ENCODE peak calls at places on chromosomes 12 and 14, in seven cellular contexts. B is Karpas-422, A is IMR-90, P is H1, J is mammary epithelial cell, U is neural progenitor cell, R is GM23248. N is an unnamed sample. For H4K20me1 and H3K27me3, the result is how much of the 10 kb centered on the place peaks cover.

GRCh38 chr14:103402700-103403099 is 17.5 kb downstream of the MARK3 start:
- DNase-seq in B (no peak), A (peak), P (no peak), J (no peak), U (no peak), R (peak), N (no peak)

GRCh38 chr14:102541771-102542170 is 32.2 kb upstream of the ANKRD9 start:
- DNase-seq in B (no peak), A (no peak), P (no peak), J (no peak), U (peak), R (no peak), N (peak)

GRCh38 chr12:52364061-52364460 is 3.2 kb downstream of the KRT85 start:
- DNase-seq in B (no peak), A (no peak), P (no peak), J (no peak), U (no peak), R (no peak), N (no peak)

GRCh38 chr12:13091831-13092230 is 11.6 kb downstream of the GSG1 start:
- DNase-seq in B (no peak), A (no peak), P (no peak), J (no peak), U (no peak), R (no peak), N (peak)

GRCh38 chr12:24360907-24361306 is 411.4 kb upstream of the SOX5 start:
- DNase-seq in B (no peak), A (peak), P (no peak), J (no peak), U (no peak), R (no peak), N (no peak)

GRCh38 chr12:131828671-131829350 is 618 bp downstream of the MMP17 start:
- DNase-seq in B (no peak), A (no peak), P (no peak), J (peak), U (peak), R (peak), N (peak)

GRCh38 chr12:42705863-42706262 is 116.3 kb upstream of the PRICKLE1 start:
- DNase-seq in B (no peak), A (peak), P (no peak), J (peak), U (peak), R (peak), N (peak)

GRCh38 chr14:76081642-76082041 is 70.1 kb upstream of the GPATCH2L start:
- DNase-seq in B (no peak), A (no peak), P (no peak), J (no peak), U (no peak), R (no peak), N (no peak)

GRCh38 chr14:104280902-104281767 is 142.7 kb downstream of the KIF26A start:
- DNase-seq in B (no peak), A (no peak), P (no peak), J (no peak), U (peak), R (no peak), N (no peak)

GRCh38 chr14:93207468-93208308 is 632 bp downstream of the UBR7 start:
- DNase-seq in B (peak), A (peak), P (no peak), J (peak), U (peak), R (peak), N (peak)

GRCh38 chr12:132178801-132179401 is 34.6 kb downstream of the NOC4L start:
- DNase-seq in B (peak), A (no peak), P (no peak), J (no peak), U (peak), R (no peak), N (no peak)

GRCh38 chr12:46788247-46788887 is 37.4 kb downstream of the SLC38A4 start:
- DNase-seq in B (no peak), A (peak), P (no peak), J (peak), U (no peak), R (no peak), N (no peak)

GRCh38 chr14:28785096-28785952 is 18.7 kb downstream of the FOXG1 start:
- DNase-seq in B (no peak), A (peak), P (no peak), J (no peak), U (peak), R (peak), N (peak)

GRCh38 chr14:51547260-51547659 is 104.5 kb upstream of the FRMD6 start:
- DNase-seq in B (no peak), A (peak), P (no peak), J (peak), U (no peak), R (peak), N (peak)

GRCh38 chr14:96256420-96256819 is 410 bp downstream of the BDKRB1 start:
- DNase-seq in B (no peak), A (peak), P (no peak), J (peak), U (no peak), R (peak), N (no peak)

GRCh38 chr12:12671850-12672660 is 23.9 kb downstream of the GPR19 start:
- DNase-seq in B (no peak), A (peak), P (no peak), J (peak), U (no peak), R (peak), N (no peak)

GRCh38 chr12:47747115-47747514 is 11.6 kb downstream of the RAPGEF3 start:
- DNase-seq in B (peak), A (no peak), P (no peak), J (no peak), U (no peak), R (no peak), N (no peak)

GRCh38 chr12:73486256-73486655 is 1051.4 kb upstream of the ATXN7L3B start:
- DNase-seq in B (no peak), A (no peak), P (no peak), J (no peak), U (no peak), R (no peak), N (no peak)

GRCh38 chr14:105880616-105881015 is 354.2 kb downstream of the TMEM121 start:
- DNase-seq in B (no peak), A (no peak), P (no peak), J (no peak), U (no peak), R (no peak), N (no peak)

GRCh38 chr12:95940514-95940913 is 1.9 kb downstream of the CCDC38 start:
- DNase-seq in B (no peak), A (no peak), P (no peak), J (no peak), U (no peak), R (no peak), N (no peak)

GRCh38 chr12:124857921-124858461 is 5.7 kb downstream of the SCARB1 start:
- DNase-seq in B (no peak), A (no peak), P (no peak), J (no peak), U (no peak), R (no peak), N (no peak)

GRCh38 chr12:102513739-102514138 is 33.4 kb upstream of the IGF1 start:
- DNase-seq in B (no peak), A (peak), P (no peak), J (no peak), U (no peak), R (peak), N (no peak)

GRCh38 chr14:67622675-67623074 is 3.0 kb downstream of the ARG2 start:
- DNase-seq in B (no peak), A (peak), P (no peak), J (peak), U (peak), R (peak), N (peak)

GRCh38 chr12:5521456-5522325 is 89.8 kb downstream of the NTF3 start:
- DNase-seq in B (no peak), A (no peak), P (no peak), J (no peak), U (no peak), R (no peak), N (no peak)

GRCh38 chr12:110366474-110367208 is 36.9 kb downstream of the ANAPC7 start:
- DNase-seq in B (no peak), A (no peak), P (no peak), J (no peak), U (no peak), R (no peak), N (no peak)

GRCh38 chr12:98725481-98726247 is 80.6 kb downstream of the APAF1 start:
- DNase-seq in B (peak), A (peak), P (no peak), J (peak), U (peak), R (peak), N (peak)

GRCh38 chr12:89889051-89889450 is 180.4 kb upstream of the ATP2B1 start:
- DNase-seq in B (no peak), A (peak), P (no peak), J (peak), U (no peak), R (peak), N (no peak)

GRCh38 chr12:93740721-93741120 is 63.5 kb downstream of the CRADD start:
- DNase-seq in B (no peak), A (peak), P (no peak), J (no peak), U (no peak), R (peak), N (no peak)

GRCh38 chr12:1646908-1647669 is 18.1 kb downstream of the WNT5B start:
- DNase-seq in B (no peak), A (no peak), P (no peak), J (no peak), U (no peak), R (no peak), N (no peak)

GRCh38 chr14:38044710-38045109 is 163.0 kb upstream of the SSTR1 start:
- DNase-seq in B (no peak), A (no peak), P (no peak), J (no peak), U (no peak), R (no peak), N (no peak)

GRCh38 chr12:52789637-52790426 is 6.1 kb downstream of the KRT3 start:
- DNase-seq in B (no peak), A (no peak), P (no peak), J (no peak), U (no peak), R (peak), N (no peak)

GRCh38 chr12:110680032-110680431 is 8.9 kb downstream of the HVCN1 start:
- DNase-seq in B (no peak), A (no peak), P (no peak), J (peak), U (no peak), R (no peak), N (no peak)

GRCh38 chr14:73776194-73776537 is 62.0 kb upstream of the PNMA1 start:
- DNase-seq in B (no peak), A (no peak), P (no peak), J (no peak), U (no peak), R (peak), N (no peak)

GRCh38 chr14:61511558-61511924 is 183.8 kb upstream of the HIF1A start:
- DNase-seq in B (no peak), A (no peak), P (no peak), J (peak), U (no peak), R (no peak), N (no peak)

GRCh38 chr14:38145142-38145541 is 62.6 kb upstream of the SSTR1 start:
- DNase-seq in B (no peak), A (no peak), P (no peak), J (no peak), U (no peak), R (no peak), N (no peak)

GRCh38 chr12:110005319-110005973 is 6.2 kb downstream of the ANKRD13A start:
- DNase-seq in B (peak), A (no peak), P (no peak), J (no peak), U (no peak), R (no peak), N (no peak)

GRCh38 chr12:9943244-9943643 is 11.1 kb upstream of the CLEC2A start:
- DNase-seq in B (no peak), A (no peak), P (no peak), J (no peak), U (no peak), R (no peak), N (no peak)

GRCh38 chr14:50000215-50001145 is 107.6 kb downstream of the ARF6 start:
- DNase-seq in B (peak), A (peak), P (no peak), J (peak), U (peak), R (peak), N (peak)

GRCh38 chr12:59085680-59086079 is 165.4 kb upstream of the LRIG3 start:
- DNase-seq in B (no peak), A (no peak), P (no peak), J (no peak), U (no peak), R (peak), N (no peak)

GRCh38 chr12:64663019-64663418 is 52.7 kb downstream of the RASSF3 start:
- DNase-seq in B (no peak), A (no peak), P (no peak), J (peak), U (no peak), R (no peak), N (no peak)
- H4K20me1 ChIP-seq in B (under half), A (half or more), P (under half), J (under half), U (under half), R (under half), N (under half)

DNA sequence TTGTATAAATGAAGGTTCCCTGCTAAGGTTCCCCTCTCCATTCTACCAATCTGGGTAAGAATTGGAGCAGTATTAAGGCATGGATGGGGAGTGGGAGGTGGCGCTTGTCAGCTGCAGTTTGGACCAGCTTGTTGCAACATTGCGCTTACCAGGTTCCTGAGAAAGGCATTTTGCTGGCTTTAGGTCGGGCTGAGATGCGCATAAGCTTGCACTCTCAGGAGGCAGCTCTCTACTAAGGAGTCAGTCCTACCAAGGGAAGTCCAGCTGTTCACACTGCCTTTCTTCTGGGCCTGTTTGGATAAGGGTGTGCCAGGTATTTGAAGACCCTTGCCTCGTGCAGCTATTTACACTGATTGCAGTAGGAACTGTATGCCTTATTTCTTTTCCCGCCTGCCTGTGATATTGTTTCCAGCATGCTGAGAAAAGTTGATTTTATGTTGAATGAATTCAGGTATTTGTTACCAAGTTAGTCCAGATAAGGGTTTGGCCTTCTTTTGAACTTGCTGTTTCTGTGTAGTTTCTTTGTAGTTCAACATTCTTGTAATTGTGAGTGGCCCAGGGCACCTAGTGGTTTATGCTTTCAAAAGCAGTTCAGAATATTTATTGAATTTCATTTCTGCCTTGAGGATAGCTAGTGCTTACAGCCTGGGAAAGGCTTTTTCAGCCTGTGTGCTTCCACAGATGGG is 2.6 kb downstream of the MLEC start:
- DNase-seq in B (no peak), A (no peak), P (no peak), J (no peak), U (no peak), R (no peak), N (no peak)
- H3K27me3 ChIP-seq in B (under half), A (under half), P (under half), J (under half), U (under half), R (under half), N (under half)

DNA sequence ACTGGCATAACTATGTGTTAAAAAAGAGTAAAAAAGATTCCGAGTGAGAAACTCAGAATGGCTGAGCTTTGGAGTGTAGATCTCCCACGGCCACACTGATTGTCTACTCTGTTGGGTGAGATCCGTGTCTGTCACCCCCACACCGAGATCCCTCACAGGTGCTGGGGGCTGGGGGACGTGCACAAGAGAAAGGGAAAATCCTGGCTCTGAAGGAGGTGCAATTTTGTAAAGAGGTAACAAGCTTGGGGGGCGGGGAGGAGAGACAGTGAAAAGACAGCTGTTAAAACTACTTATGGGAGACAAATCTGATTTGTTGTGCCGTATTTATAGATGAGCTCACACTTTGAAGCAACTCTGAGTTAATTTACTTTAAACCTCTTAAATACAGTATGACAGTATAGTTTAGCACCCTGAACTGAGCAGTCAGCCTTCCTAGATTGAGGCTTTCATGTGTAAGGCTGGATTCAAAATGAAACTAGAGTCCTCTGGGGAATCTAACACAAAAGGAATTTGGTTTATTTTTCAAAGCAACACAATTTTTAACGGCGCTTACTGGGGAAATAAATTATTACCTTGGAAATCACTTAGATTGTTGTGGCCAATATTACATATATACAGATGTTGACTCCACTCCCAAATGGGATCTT is 167.4 kb upstream of the RGS6 start:
- DNase-seq in B (no peak), A (peak), P (no peak), J (no peak), U (peak), R (peak), N (no peak)
- H4K20me1 ChIP-seq in B (under half), A (under half), P (under half), J (under half), U (under half), R (under half), N (under half)

GRCh38 chr14:86091811-86092210 is 561.9 kb downstream of the FLRT2 start:
- DNase-seq in B (no peak), A (peak), P (no peak), J (peak), U (no peak), R (no peak), N (no peak)
- H3K27me3 ChIP-seq in B (under half), A (under half), P (under half), J (under half), U (under half), R (under half), N (under half)